ENCODE peak calls at places on chromosomes 7 and 10, in four cellular contexts. W, X, U and E are unnamed samples.
A peak's percentile ranks its signal among the peaks of the same experiment; 100 is the strongest.

GRCh38 chr10:78931333-78932083 is 137.3 kb upstream of the ZMIZ1 start:
- DNase-seq in W (no peak), X (no peak), U (peak; percentile 88), E (peak; percentile 60)

GRCh38 chr7:134778941-134779740 is at the start of gene CALD1:
- DNase-seq in W (peak; percentile 77), X (peak; percentile 95), U (peak; percentile 99), E (peak; percentile 100)

GRCh38 chr10:126972622-126973414 is 67.6 kb downstream of the DOCK1 start:
- DNase-seq in W (no peak), X (no peak), U (peak; percentile 97), E (peak; percentile 70)

GRCh38 chr7:37052673-37053072 is 328.4 kb upstream of the AOAH start:
- DNase-seq in W (peak; percentile 85), X (peak; percentile 63), U (peak; percentile 36), E (peak; percentile 87)

GRCh38 chr7:158351481-158351880 is 236.1 kb downstream of the PTPRN2 start:
- DNase-seq in W (no peak), X (peak; percentile 27), U (no peak), E (no peak)

GRCh38 chr7:149599636-149600206 is 102.1 kb upstream of the ZNF746 start:
- DNase-seq in W (no peak), X (no peak), U (no peak), E (no peak)

GRCh38 chr7:149310113-149310836 is 48.3 kb downstream of the ZNF783 start:
- DNase-seq in W (no peak), X (no peak), U (peak; percentile 87), E (peak; percentile 79)

GRCh38 chr10:35723992-35724391 is 81.9 kb upstream of the FZD8 start:
- DNase-seq in W (no peak), X (no peak), U (no peak), E (no peak)

GRCh38 chr7:72405871-72406270 is 6.3 kb downstream of the CALN1 start:
- DNase-seq in W (no peak), X (no peak), U (no peak), E (no peak)

GRCh38 chr10:64619068-64619467 is 1097.9 kb downstream of the REEP3 start:
- DNase-seq in W (no peak), X (no peak), U (no peak), E (peak; percentile 21)
- H4K5ac ChIP-seq in W (no peak overlapping the region), X (no peak overlapping the region), U (no peak overlapping the region), E (no peak overlapping the region)

GRCh38 chr7:73736885-73737284 is 1.7 kb downstream of the ABHD11 start:
- DNase-seq in W (no peak), X (no peak), U (no peak), E (no peak)

GRCh38 chr7:73737491-73738219 is 947 bp downstream of the ABHD11 start:
- DNase-seq in W (no peak), X (no peak), U (no peak), E (no peak)

GRCh38 chr7:73732397-73732796 is 6.2 kb downstream of the ABHD11 start:
- DNase-seq in W (no peak), X (no peak), U (no peak), E (no peak)

GRCh38 chr7:73735526-73735905 is 3.1 kb downstream of the ABHD11 start:
- DNase-seq in W (no peak), X (no peak), U (no peak), E (no peak)

GRCh38 chr7:73734619-73735525 is 3.7 kb downstream of the ABHD11 start:
- DNase-seq in W (peak; percentile 91), X (peak; percentile 94), U (peak; percentile 72), E (peak; percentile 94)
- H3K4me2 ChIP-seq in W (no peak overlapping the region), X (no peak overlapping the region), U (no peak overlapping the region), E (no peak overlapping the region)

DNA sequence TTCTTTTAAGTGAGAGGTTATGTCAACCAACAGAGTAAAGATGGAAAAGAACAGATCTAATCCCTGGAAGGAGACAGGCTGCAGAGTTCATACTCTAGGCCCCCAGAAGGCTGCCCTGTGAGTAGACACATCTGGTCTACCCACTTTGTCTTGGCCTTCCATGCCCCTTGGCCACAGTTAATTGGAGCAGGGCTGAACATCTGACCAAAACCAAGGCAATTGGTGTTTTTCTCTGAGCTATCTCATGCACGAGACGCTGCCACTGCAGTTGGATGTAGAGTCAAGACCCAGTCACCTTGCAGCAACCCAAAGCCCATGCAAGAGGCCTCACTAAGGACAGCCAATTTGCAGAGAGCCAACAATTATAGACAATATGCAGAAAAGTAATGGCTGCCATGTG is 9.0 kb downstream of the MYOF start:
- DNase-seq in W (no peak), X (no peak), U (no peak), E (no peak)
- H2AK5ac ChIP-seq in W (no peak overlapping the region), X (no peak overlapping the region), U (peak overlapping the region; percentile 82), E (no peak overlapping the region)

GRCh38 chr10:17802350-17802749 is 6.8 kb upstream of the MRC1 start:
- DNase-seq in W (no peak), X (no peak), U (no peak), E (no peak)

GRCh38 chr10:17805921-17806577 is 3.1 kb upstream of the MRC1 start:
- DNase-seq in W (no peak), X (no peak), U (no peak), E (peak; percentile 28)

GRCh38 chr10:17808971-17809841 is at the start of gene MRC1:
- DNase-seq in W (no peak), X (no peak), U (no peak), E (no peak)

GRCh38 chr10:17802966-17803365 is 6.2 kb upstream of the MRC1 start:
- DNase-seq in W (no peak), X (no peak), U (peak; percentile 8), E (no peak)

GRCh38 chr10:17805440-17805839 is 3.7 kb upstream of the MRC1 start:
- DNase-seq in W (no peak), X (no peak), U (no peak), E (no peak)
- H4K5ac ChIP-seq in W (no peak overlapping the region), X (no peak overlapping the region), U (no peak overlapping the region), E (no peak overlapping the region)

GRCh38 chr10:129972145-129972965 is 8.3 kb upstream of the EBF3 start:
- DNase-seq in W (peak; percentile 67), X (no peak), U (no peak), E (no peak)
- H3K4me2 ChIP-seq in W (peak overlapping the region; percentile 75), X (peak overlapping the region; percentile 59), U (peak overlapping the region; percentile 27), E (peak overlapping the region; percentile 37)

DNA sequence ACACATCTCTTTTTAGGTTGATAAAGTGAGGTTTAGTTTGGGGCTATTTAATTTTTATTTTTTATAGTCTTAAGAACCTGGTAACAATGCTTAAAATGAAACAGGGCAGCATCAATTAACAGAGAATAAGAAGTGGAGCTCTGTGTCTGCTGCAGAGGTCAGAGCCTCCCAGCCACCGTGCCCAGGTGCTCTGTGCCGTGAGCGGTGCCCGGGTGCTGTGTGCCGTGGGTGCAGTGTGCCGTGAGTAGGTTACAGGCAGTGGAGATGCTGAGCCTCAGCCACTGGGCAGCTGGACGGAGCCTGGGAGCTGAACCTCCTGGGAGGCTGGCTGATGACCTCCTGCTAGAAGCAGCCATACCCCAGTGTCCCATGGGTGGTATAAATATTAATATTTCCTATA is 250.0 kb downstream of the KLF6 start:
- DNase-seq in W (no peak), X (no peak), U (no peak), E (no peak)
- H2AK5ac ChIP-seq in W (no peak overlapping the region), X (no peak overlapping the region), U (no peak overlapping the region), E (no peak overlapping the region)

GRCh38 chr10:101250136-101250535 is 20.9 kb upstream of the LBX1 start:
- DNase-seq in W (no peak), X (no peak), U (no peak), E (no peak)
- H4K5ac ChIP-seq in W (no peak overlapping the region), X (no peak overlapping the region), U (no peak overlapping the region), E (no peak overlapping the region)